ENCODE peak calls at places on chromosome 4, in eight cellular contexts. P, J, W, Z, Y, Q, K and R are unnamed samples.

GRCh38 chr4:151429957-151430548 is 21.1 kb downstream of the FHIP1A start:
- DNase-seq in Z (no peak), K (no peak), W (no peak), Y (no peak), P (no peak), J (no peak), Q (no peak), R (no peak)

GRCh38 chr4:71709961-71710360 is 73.9 kb downstream of the GC start:
- DNase-seq in Z (peak), Y (no peak), Q (no peak), K (peak), P (peak), W (no peak), J (no peak), R (no peak)

GRCh38 chr4:962231-963208 is 10.8 kb downstream of the DGKQ start:
- DNase-seq in Y (no peak), J (no peak), P (no peak), Q (no peak), W (no peak), Z (no peak), K (no peak), R (no peak)

GRCh38 chr4:85905761-85906160 is 430.8 kb downstream of the ARHGAP24 start:
- DNase-seq in Q (no peak), Z (no peak), W (no peak), K (no peak), Y (no peak), J (no peak), P (no peak), R (no peak)

GRCh38 chr4:109969087-109969486 is 56.4 kb downstream of the EGF start:
- DNase-seq in P (no peak), Q (no peak), Y (no peak), W (no peak), K (no peak), J (no peak), Z (no peak), R (peak)

GRCh38 chr4:7359302-7360063 is 75.2 kb downstream of the PSAPL1 start:
- DNase-seq in Q (no peak), Z (no peak), W (no peak), K (no peak), J (no peak), Y (no peak), P (no peak), R (no peak)

GRCh38 chr4:84583871-84584373 is 995 bp downstream of the CDS1 start:
- DNase-seq in J (no peak), Q (no peak), Z (no peak), K (no peak), P (peak), Y (peak), W (no peak), R (peak)

GRCh38 chr4:142846105-142846728 is at the start of gene INPP4B:
- DNase-seq in P (peak), J (peak), W (no peak), Y (peak), K (peak), Z (peak), Q (no peak), R (peak)

GRCh38 chr4:118888666-118889312 is at the start of gene SYNPO2:
- DNase-seq in P (peak), W (peak), Z (peak), Q (no peak), K (peak), J (no peak), Y (no peak), R (peak)

GRCh38 chr4:141668200-141668599 is 31.8 kb downstream of the IL15 start:
- DNase-seq in Y (no peak), Z (no peak), J (no peak), P (no peak), K (no peak), Q (no peak), W (no peak), R (no peak)

GRCh38 chr4:6351246-6352000 is 81.8 kb downstream of the WFS1 start:
- DNase-seq in Z (no peak), K (no peak), Q (no peak), W (no peak), P (no peak), J (no peak), Y (no peak), R (no peak)

GRCh38 chr4:185134176-185134869 is 8.7 kb upstream of the SLC25A4 start:
- DNase-seq in Q (peak), Z (peak), Y (peak), P (peak), W (no peak), K (peak), J (peak), R (peak)

GRCh38 chr4:14180983-14181601 is 553.6 kb upstream of the BOD1L1 start:
- DNase-seq in Z (peak), W (no peak), K (peak), J (no peak), Q (no peak), P (peak), Y (no peak), R (no peak)

GRCh38 chr4:144721994-144722393 is 76.0 kb downstream of the HHIP start:
- DNase-seq in Y (no peak), K (no peak), J (no peak), Q (no peak), W (no peak), P (no peak), Z (no peak), R (no peak)

GRCh38 chr4:156677656-156678055 is 293.9 kb downstream of the PDGFC start:
- DNase-seq in K (no peak), Q (no peak), P (no peak), Z (no peak), W (no peak), J (no peak), Y (no peak), R (no peak)

GRCh38 chr4:37685211-37685725 is 908 bp downstream of the RELL1 start:
- DNase-seq in Z (peak), J (peak), Q (peak), P (peak), W (no peak), Y (no peak), K (peak), R (peak)

GRCh38 chr4:171532968-171533367 is 280.2 kb upstream of the GALNTL6 start:
- DNase-seq in K (no peak), J (no peak), Q (no peak), Z (no peak), W (no peak), P (no peak), Y (no peak), R (no peak)

GRCh38 chr4:109332926-109333464 is 30.5 kb upstream of the COL25A1 start:
- DNase-seq in Q (no peak), Z (peak), J (no peak), P (peak), W (peak), K (peak), Y (no peak), R (peak)